ENCODE peak calls at places on chromosome 19, in four cellular contexts. Z, Y, M and K are unnamed samples.

GRCh38 chr19:31253816-31254551 is 95.3 kb downstream of the TSHZ3 start:
- DNase-seq in Z (no peak), Y (no peak), M (no peak), K (no peak)

GRCh38 chr19:13016628-13017305 is 21.5 kb downstream of the NFIX start:
- DNase-seq in Z (no peak), Y (no peak), M (no peak), K (no peak)

GRCh38 chr19:17557461-17557860 is 2.0 kb downstream of the COLGALT1 start:
- DNase-seq in Z (no peak), Y (no peak), M (no peak), K (no peak)

GRCh38 chr19:12867120-12868099 is 13.8 kb downstream of the DNASE2 start:
- DNase-seq in Z (no peak), Y (no peak), M (peak), K (no peak)

GRCh38 chr19:676343-677105 is at the start of gene FSTL3:
- DNase-seq in Z (no peak), Y (no peak), M (peak), K (no peak)

GRCh38 chr19:5903054-5903501 is 512 bp downstream of the NDUFA11 start:
- DNase-seq in Z (no peak), Y (no peak), M (no peak), K (no peak)

GRCh38 chr19:35031072-35031881 is 1.0 kb downstream of the SCN1B start:
- DNase-seq in Z (peak), Y (no peak), M (peak), K (peak)

GRCh38 chr19:33520844-33521479 is 629 bp downstream of the PEPD start:
- DNase-seq in Z (no peak), Y (no peak), M (no peak), K (no peak)

GRCh38 chr19:49636230-49636932 is 3.6 kb downstream of the RRAS start:
- DNase-seq in Z (no peak), Y (no peak), M (peak), K (no peak)

GRCh38 chr19:2246801-2247361 is 2.2 kb upstream of the AMH start:
- DNase-seq in Z (peak), Y (no peak), M (no peak), K (peak)

GRCh38 chr19:20969498-20969897 is 46.4 kb downstream of the ZNF85 start:
- DNase-seq in Z (no peak), Y (no peak), M (no peak), K (no peak)